ENCODE peak calls at places on chromosomes 1 and 21, in seven cellular contexts. One of them, this sample, is unnamed.

GRCh38 chr1:44805311-44806024 is 1.7 kb downstream of the DYNLT4 start:
- DNase-seq in mesendoderm: no peak
- DNase-seq in H9: peak; percentile 36
- DNase-seq in H1: no peak
- DNase-seq in trophoblast cell: peak; percentile 6
- DNase-seq in IMR-90: no peak
- DNase-seq in neuronal stem cell: no peak
- DNase-seq in this sample: no peak

GRCh38 chr1:112594208-112594876 is 24.6 kb downstream of the ST7L start:
- DNase-seq in trophoblast cell: no peak
- DNase-seq in IMR-90: no peak
- DNase-seq in H1: no peak
- DNase-seq in mesendoderm: no peak
- DNase-seq in H9: no peak
- DNase-seq in neuronal stem cell: no peak
- DNase-seq in this sample: no peak

GRCh38 chr1:74505133-74505532 is 7.3 kb downstream of the LRRC53 start:
- DNase-seq in H1: no peak
- DNase-seq in neuronal stem cell: peak; percentile 58
- DNase-seq in mesendoderm: peak; percentile 72
- DNase-seq in H9: peak; percentile 53
- DNase-seq in trophoblast cell: peak; percentile 67
- DNase-seq in IMR-90: no peak
- DNase-seq in this sample: peak; percentile 6

GRCh38 chr1:23459338-23459757 is 24.6 kb downstream of the ASAP3 start:
- DNase-seq in H9: peak; percentile 67
- DNase-seq in H1: no peak
- DNase-seq in neuronal stem cell: no peak
- DNase-seq in trophoblast cell: no peak
- DNase-seq in IMR-90: no peak
- DNase-seq in mesendoderm: peak; percentile 63
- DNase-seq in this sample: no peak

GRCh38 chr1:54354899-54355298 is 51.3 kb downstream of the SSBP3 start:
- DNase-seq in trophoblast cell: no peak
- DNase-seq in neuronal stem cell: no peak
- DNase-seq in mesendoderm: peak; percentile 76
- DNase-seq in IMR-90: no peak
- DNase-seq in H9: no peak
- DNase-seq in H1: no peak
- DNase-seq in this sample: no peak

GRCh38 chr1:22323846-22324504 is 127.7 kb upstream of the ZBTB40 start:
- DNase-seq in neuronal stem cell: no peak
- DNase-seq in H9: no peak
- DNase-seq in trophoblast cell: no peak
- DNase-seq in mesendoderm: no peak
- DNase-seq in IMR-90: no peak
- DNase-seq in H1: no peak
- DNase-seq in this sample: no peak

GRCh38 chr1:179129702-179130473 is 48.0 kb downstream of the TOR3A start:
- DNase-seq in trophoblast cell: no peak
- DNase-seq in H9: no peak
- DNase-seq in IMR-90: peak; percentile 47
- DNase-seq in H1: no peak
- DNase-seq in mesendoderm: no peak
- DNase-seq in neuronal stem cell: no peak
- DNase-seq in this sample: peak; percentile 63

GRCh38 chr1:76959581-76959980 is 92.3 kb downstream of the ST6GALNAC5 start:
- DNase-seq in neuronal stem cell: no peak
- DNase-seq in H1: no peak
- DNase-seq in H9: no peak
- DNase-seq in IMR-90: no peak
- DNase-seq in trophoblast cell: no peak
- DNase-seq in mesendoderm: no peak
- DNase-seq in this sample: no peak

GRCh38 chr21:42724226-42724920 is 71.0 kb downstream of the PDE9A start:
- DNase-seq in neuronal stem cell: no peak
- DNase-seq in IMR-90: peak; percentile 92
- DNase-seq in trophoblast cell: no peak
- DNase-seq in mesendoderm: no peak
- DNase-seq in H9: no peak
- DNase-seq in H1: no peak
- DNase-seq in this sample: peak; percentile 95

GRCh38 chr21:28943631-28944030 is 49.0 kb downstream of the LTN1 start:
- DNase-seq in neuronal stem cell: no peak
- DNase-seq in IMR-90: peak; percentile 28
- DNase-seq in mesendoderm: no peak
- DNase-seq in H1: no peak
- DNase-seq in trophoblast cell: no peak
- DNase-seq in H9: no peak
- DNase-seq in this sample: peak; percentile 17

GRCh38 chr21:34836103-34836932 is 167.5 kb downstream of the CLIC6 start:
- DNase-seq in H1: no peak
- DNase-seq in trophoblast cell: peak; percentile 99
- DNase-seq in IMR-90: peak; percentile 100
- DNase-seq in neuronal stem cell: no peak
- DNase-seq in H9: no peak
- DNase-seq in mesendoderm: no peak
- DNase-seq in this sample: peak; percentile 100

GRCh38 chr21:16569679-16570078 is 839.9 kb downstream of the USP25 start:
- DNase-seq in trophoblast cell: peak; percentile 7
- DNase-seq in mesendoderm: no peak
- DNase-seq in IMR-90: peak; percentile 39
- DNase-seq in neuronal stem cell: no peak
- DNase-seq in H1: no peak
- DNase-seq in H9: no peak
- DNase-seq in this sample: no peak

GRCh38 chr1:85135456-85135798 is 65.4 kb downstream of the SYDE2 start:
- DNase-seq in mesendoderm: no peak
- DNase-seq in H1: no peak
- DNase-seq in trophoblast cell: no peak
- DNase-seq in IMR-90: no peak
- DNase-seq in H9: no peak
- DNase-seq in neuronal stem cell: no peak
- DNase-seq in this sample: no peak

GRCh38 chr21:44589094-44589493 is 3.2 kb downstream of the KRTAP10-6 start:
- DNase-seq in neuronal stem cell: no peak
- DNase-seq in mesendoderm: no peak
- DNase-seq in H9: no peak
- DNase-seq in H1: no peak
- DNase-seq in IMR-90: no peak
- DNase-seq in trophoblast cell: no peak
- DNase-seq in this sample: no peak

GRCh38 chr1:54037476-54037875 is 15.5 kb downstream of the TMEM59 start:
- DNase-seq in mesendoderm: no peak
- DNase-seq in trophoblast cell: no peak
- DNase-seq in IMR-90: peak; percentile 60
- DNase-seq in neuronal stem cell: no peak
- DNase-seq in H1: no peak
- DNase-seq in H9: no peak
- DNase-seq in this sample: no peak

GRCh38 chr21:45535341-45536081 is 6.7 kb downstream of the SLC19A1 start:
- DNase-seq in H9: no peak
- DNase-seq in mesendoderm: no peak
- DNase-seq in H1: peak; percentile 41
- DNase-seq in IMR-90: no peak
- DNase-seq in neuronal stem cell: no peak
- DNase-seq in trophoblast cell: no peak
- DNase-seq in this sample: no peak

GRCh38 chr1:4654764-4655673 is 610 bp downstream of the AJAP1 start:
- DNase-seq in neuronal stem cell: no peak
- DNase-seq in IMR-90: no peak
- DNase-seq in mesendoderm: no peak
- DNase-seq in H1: peak; percentile 67
- DNase-seq in H9: no peak
- DNase-seq in trophoblast cell: no peak
- DNase-seq in this sample: no peak

GRCh38 chr1:4653796-4654715 is at the start of gene AJAP1:
- DNase-seq in H9: peak; percentile 77
- DNase-seq in H1: peak; percentile 84
- DNase-seq in trophoblast cell: no peak
- DNase-seq in IMR-90: no peak
- DNase-seq in neuronal stem cell: no peak
- DNase-seq in mesendoderm: peak; percentile 47
- DNase-seq in this sample: no peak

GRCh38 chr1:4656533-4657140 is 2.2 kb downstream of the AJAP1 start:
- DNase-seq in H1: no peak
- DNase-seq in trophoblast cell: no peak
- DNase-seq in IMR-90: no peak
- DNase-seq in mesendoderm: no peak
- DNase-seq in neuronal stem cell: no peak
- DNase-seq in H9: no peak
- DNase-seq in this sample: no peak

GRCh38 chr1:4657244-4657789 is 2.9 kb downstream of the AJAP1 start:
- DNase-seq in IMR-90: no peak
- DNase-seq in neuronal stem cell: no peak
- DNase-seq in H9: peak; percentile 74
- DNase-seq in trophoblast cell: no peak
- DNase-seq in H1: peak; percentile 49
- DNase-seq in mesendoderm: peak; percentile 50
- DNase-seq in this sample: no peak

GRCh38 chr1:4655674-4656532 is 1.5 kb downstream of the AJAP1 start:
- DNase-seq in mesendoderm: peak; percentile 87
- DNase-seq in IMR-90: no peak
- DNase-seq in trophoblast cell: peak; percentile 18
- DNase-seq in H1: peak; percentile 84
- DNase-seq in H9: peak; percentile 80
- DNase-seq in neuronal stem cell: peak; percentile 70
- DNase-seq in this sample: no peak
- H3K4me2 ChIP-seq in mesendoderm: peak overlapping the region; percentile 40
- H3K4me2 ChIP-seq in IMR-90: no peak overlapping the region
- H3K4me2 ChIP-seq in trophoblast cell: peak overlapping the region; percentile 96
- H3K4me2 ChIP-seq in H1: peak overlapping the region; percentile 66
- H3K4me2 ChIP-seq in H9: peak overlapping the region; percentile 15
- H3K4me2 ChIP-seq in neuronal stem cell: peak overlapping the region; percentile 96
- H3K4me2 ChIP-seq in this sample: no peak overlapping the region

DNA sequence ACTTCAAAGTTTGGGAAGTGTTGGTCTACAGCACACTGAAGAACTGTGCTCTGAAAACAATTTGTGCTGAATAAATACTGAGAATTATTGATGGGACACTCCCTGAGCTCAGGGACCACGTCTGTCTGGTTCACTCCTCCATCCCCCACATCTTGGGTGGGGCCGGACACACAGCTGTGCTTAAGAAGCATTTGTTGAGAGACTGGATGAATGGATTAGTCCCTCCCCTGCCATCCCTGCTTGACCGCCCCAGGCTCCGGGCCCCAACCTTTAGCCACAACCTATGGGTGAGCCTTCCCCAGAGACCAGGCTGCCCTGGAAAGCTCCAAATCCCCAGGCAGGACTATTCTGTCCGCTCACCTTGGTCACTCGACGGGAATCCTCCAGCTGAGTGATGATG is 7.5 kb downstream of the TRIM63 start:
- DNase-seq in mesendoderm: no peak
- DNase-seq in neuronal stem cell: no peak
- DNase-seq in H9: no peak
- DNase-seq in H1: no peak
- DNase-seq in IMR-90: no peak
- DNase-seq in trophoblast cell: no peak
- DNase-seq in this sample: no peak
- H2BK120ac ChIP-seq in mesendoderm: no peak overlapping the region
- H2BK120ac ChIP-seq in neuronal stem cell: no peak overlapping the region
- H2BK120ac ChIP-seq in H9: no peak overlapping the region
- H2BK120ac ChIP-seq in H1: no peak overlapping the region
- H2BK120ac ChIP-seq in IMR-90: no peak overlapping the region
- H2BK120ac ChIP-seq in trophoblast cell: no peak overlapping the region
- H2BK120ac ChIP-seq in this sample: no peak overlapping the region

GRCh38 chr1:212166296-212167039 is 118.7 kb upstream of the PPP2R5A start:
- DNase-seq in mesendoderm: no peak
- DNase-seq in H9: no peak
- DNase-seq in H1: no peak
- DNase-seq in IMR-90: no peak
- DNase-seq in trophoblast cell: peak; percentile 87
- DNase-seq in neuronal stem cell: no peak
- DNase-seq in this sample: no peak
- H3K4me2 ChIP-seq in mesendoderm: no peak overlapping the region
- H3K4me2 ChIP-seq in H9: no peak overlapping the region
- H3K4me2 ChIP-seq in H1: no peak overlapping the region
- H3K4me2 ChIP-seq in IMR-90: no peak overlapping the region
- H3K4me2 ChIP-seq in trophoblast cell: no peak overlapping the region
- H3K4me2 ChIP-seq in neuronal stem cell: no peak overlapping the region
- H3K4me2 ChIP-seq in this sample: no peak overlapping the region

GRCh38 chr1:33814166-33814565 is 49.7 kb upstream of the HMGB4 start:
- DNase-seq in mesendoderm: no peak
- DNase-seq in IMR-90: no peak
- DNase-seq in trophoblast cell: no peak
- DNase-seq in neuronal stem cell: no peak
- DNase-seq in H9: no peak
- DNase-seq in H1: no peak
- DNase-seq in this sample: no peak
- H2BK120ac ChIP-seq in mesendoderm: no peak overlapping the region
- H2BK120ac ChIP-seq in IMR-90: no peak overlapping the region
- H2BK120ac ChIP-seq in trophoblast cell: no peak overlapping the region
- H2BK120ac ChIP-seq in neuronal stem cell: no peak overlapping the region
- H2BK120ac ChIP-seq in H9: no peak overlapping the region
- H2BK120ac ChIP-seq in H1: no peak overlapping the region
- H2BK120ac ChIP-seq in this sample: no peak overlapping the region

GRCh38 chr1:113986802-113987201 is 7.5 kb downstream of the OLFML3 start:
- DNase-seq in H1: no peak
- DNase-seq in H9: no peak
- DNase-seq in mesendoderm: no peak
- DNase-seq in IMR-90: no peak
- DNase-seq in neuronal stem cell: no peak
- DNase-seq in trophoblast cell: no peak
- DNase-seq in this sample: no peak

GRCh38 chr1:113981962-113982931 is 3.0 kb downstream of the OLFML3 start:
- DNase-seq in mesendoderm: peak; percentile 35
- DNase-seq in IMR-90: peak; percentile 82
- DNase-seq in trophoblast cell: no peak
- DNase-seq in H9: peak; percentile 35
- DNase-seq in H1: no peak
- DNase-seq in neuronal stem cell: no peak
- DNase-seq in this sample: peak; percentile 88

GRCh38 chr1:113983826-113984225 is 4.6 kb downstream of the OLFML3 start:
- DNase-seq in neuronal stem cell: no peak
- DNase-seq in H9: no peak
- DNase-seq in H1: no peak
- DNase-seq in mesendoderm: no peak
- DNase-seq in IMR-90: no peak
- DNase-seq in trophoblast cell: no peak
- DNase-seq in this sample: no peak

GRCh38 chr1:113982955-113983742 is 3.9 kb downstream of the OLFML3 start:
- DNase-seq in H9: no peak
- DNase-seq in IMR-90: no peak
- DNase-seq in H1: no peak
- DNase-seq in trophoblast cell: no peak
- DNase-seq in mesendoderm: no peak
- DNase-seq in neuronal stem cell: no peak
- DNase-seq in this sample: no peak

GRCh38 chr1:113984710-113985109 is 5.4 kb downstream of the OLFML3 start:
- DNase-seq in mesendoderm: no peak
- DNase-seq in IMR-90: peak; percentile 4
- DNase-seq in H1: no peak
- DNase-seq in trophoblast cell: no peak
- DNase-seq in neuronal stem cell: no peak
- DNase-seq in H9: no peak
- DNase-seq in this sample: no peak
- H3K4me2 ChIP-seq in mesendoderm: no peak overlapping the region
- H3K4me2 ChIP-seq in IMR-90: no peak overlapping the region
- H3K4me2 ChIP-seq in H1: no peak overlapping the region
- H3K4me2 ChIP-seq in trophoblast cell: no peak overlapping the region
- H3K4me2 ChIP-seq in neuronal stem cell: no peak overlapping the region
- H3K4me2 ChIP-seq in H9: no peak overlapping the region
- H3K4me2 ChIP-seq in this sample: no peak overlapping the region

GRCh38 chr1:58255192-58255591 is 291.3 kb downstream of the OMA1 start:
- DNase-seq in IMR-90: no peak
- DNase-seq in H1: no peak
- DNase-seq in H9: no peak
- DNase-seq in trophoblast cell: no peak
- DNase-seq in neuronal stem cell: no peak
- DNase-seq in mesendoderm: no peak
- DNase-seq in this sample: no peak
- H2BK120ac ChIP-seq in IMR-90: no peak overlapping the region
- H2BK120ac ChIP-seq in H1: no peak overlapping the region
- H2BK120ac ChIP-seq in H9: no peak overlapping the region
- H2BK120ac ChIP-seq in trophoblast cell: no peak overlapping the region
- H2BK120ac ChIP-seq in neuronal stem cell: no peak overlapping the region
- H2BK120ac ChIP-seq in mesendoderm: no peak overlapping the region
- H2BK120ac ChIP-seq in this sample: no peak overlapping the region

This sample was measured in mesenchymal stem cell.